ENCODE peak calls at places on chromosome 14, in four cellular contexts. F is progenitor cell of endocrine pancreas, C is fibroblast of the aortic adventitia, R is fibroblast of mammary gland. W is an unnamed sample.

GRCh38 chr14:21040370-21040925 is 1.7 kb upstream of the RNASE7 start:
- DNase-seq in C (no peak), F (no peak), R (no peak), W (no peak)

GRCh38 chr14:54567634-54568561 is 970 bp downstream of the SAMD4A start:
- DNase-seq in R (peak), C (peak), F (peak), W (no peak)

GRCh38 chr14:30656190-30656632 is 34.1 kb downstream of the SCFD1 start:
- DNase-seq in F (no peak), R (peak), C (peak), W (no peak)

GRCh38 chr14:52987514-52987913 is 36.7 kb upstream of the FERMT2 start:
- DNase-seq in R (no peak), C (no peak), F (no peak), W (no peak)

GRCh38 chr14:61562321-61563161 is 132.8 kb upstream of the HIF1A start:
- DNase-seq in R (peak), C (peak), F (no peak), W (no peak)

GRCh38 chr14:104280085-104280901 is 141.9 kb downstream of the KIF26A start:
- DNase-seq in C (no peak), F (peak), R (no peak), W (peak)

GRCh38 chr14:55707365-55707804 is 127.4 kb downstream of the KTN1 start:
- DNase-seq in F (no peak), R (peak), C (peak), W (no peak)

GRCh38 chr14:101721111-101721510 is 40.4 kb upstream of the PPP2R5C start:
- DNase-seq in R (no peak), C (no peak), F (no peak), W (no peak)

GRCh38 chr14:55245657-55246268 is 25.5 kb upstream of the FBXO34 start:
- DNase-seq in C (peak), F (no peak), R (peak), W (no peak)

GRCh38 chr14:64654072-64654899 is 49.9 kb upstream of the PLEKHG3 start:
- DNase-seq in C (peak), F (no peak), R (peak), W (no peak)

GRCh38 chr14:76953196-76953945 is 75.1 kb downstream of the IRF2BPL start:
- DNase-seq in R (peak), F (no peak), C (peak), W (no peak)

GRCh38 chr14:98186140-98186539 is 1085.9 kb downstream of the BCL11B start:
- DNase-seq in C (no peak), F (no peak), R (no peak), W (no peak)

GRCh38 chr14:60621386-60621785 is 27.9 kb downstream of the SIX1 start:
- DNase-seq in C (peak), F (no peak), R (peak), W (no peak)

GRCh38 chr14:42532194-42532593 is 925.5 kb downstream of the LRFN5 start:
- DNase-seq in C (no peak), F (no peak), R (no peak), W (no peak)

GRCh38 chr14:56131865-56132830 is 13.9 kb downstream of the PELI2 start:
- DNase-seq in F (no peak), C (no peak), R (peak), W (no peak)

GRCh38 chr14:100532916-100533630 is 54.1 kb downstream of the BEGAIN start:
- DNase-seq in F (no peak), R (peak), C (peak), W (no peak)

GRCh38 chr14:105204206-105204930 is 23.3 kb upstream of the NUDT14 start:
- DNase-seq in C (peak), R (peak), F (no peak), W (no peak)

GRCh38 chr14:25237845-25238244 is 187.9 kb upstream of the STXBP6 start:
- DNase-seq in R (peak), F (no peak), C (peak), W (no peak)

GRCh38 chr14:35915775-35916174 is 89.6 kb downstream of the BRMS1L start:
- DNase-seq in R (no peak), F (no peak), C (no peak), W (no peak)

GRCh38 chr14:50816419-50817047 is 14.4 kb downstream of the NIN start:
- DNase-seq in C (peak), R (peak), F (no peak), W (no peak)

GRCh38 chr14:58455593-58456265 is 28.2 kb downstream of the KIAA0586 start:
- DNase-seq in F (no peak), R (no peak), C (peak), W (no peak)

DNA sequence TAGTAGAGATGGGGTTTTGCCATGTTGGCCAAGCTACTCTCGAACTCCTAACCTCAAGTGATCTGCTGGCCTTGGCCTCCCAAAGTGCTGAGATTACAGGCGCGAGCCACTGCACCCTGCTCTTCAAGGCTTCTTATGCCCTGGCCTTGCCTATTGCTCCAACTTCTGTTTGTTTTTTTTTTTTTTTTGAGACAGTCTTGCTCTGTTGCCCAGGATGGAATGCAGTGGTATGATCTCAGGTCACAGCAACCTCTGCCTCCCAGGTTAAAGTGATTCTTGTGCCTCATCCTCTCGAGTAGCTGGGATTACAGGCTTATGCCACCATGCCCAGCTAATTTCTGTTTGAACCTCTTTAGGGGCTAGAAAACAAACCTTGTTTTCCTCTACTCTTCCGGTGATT is 6.0 kb upstream of the ABCD4 start:
- DNase-seq in F (no peak), C (no peak), R (no peak), W (no peak)
- TF ChIP-seq CTCF in F (no peak), C (no peak), R (no peak), W (no peak)

DNA sequence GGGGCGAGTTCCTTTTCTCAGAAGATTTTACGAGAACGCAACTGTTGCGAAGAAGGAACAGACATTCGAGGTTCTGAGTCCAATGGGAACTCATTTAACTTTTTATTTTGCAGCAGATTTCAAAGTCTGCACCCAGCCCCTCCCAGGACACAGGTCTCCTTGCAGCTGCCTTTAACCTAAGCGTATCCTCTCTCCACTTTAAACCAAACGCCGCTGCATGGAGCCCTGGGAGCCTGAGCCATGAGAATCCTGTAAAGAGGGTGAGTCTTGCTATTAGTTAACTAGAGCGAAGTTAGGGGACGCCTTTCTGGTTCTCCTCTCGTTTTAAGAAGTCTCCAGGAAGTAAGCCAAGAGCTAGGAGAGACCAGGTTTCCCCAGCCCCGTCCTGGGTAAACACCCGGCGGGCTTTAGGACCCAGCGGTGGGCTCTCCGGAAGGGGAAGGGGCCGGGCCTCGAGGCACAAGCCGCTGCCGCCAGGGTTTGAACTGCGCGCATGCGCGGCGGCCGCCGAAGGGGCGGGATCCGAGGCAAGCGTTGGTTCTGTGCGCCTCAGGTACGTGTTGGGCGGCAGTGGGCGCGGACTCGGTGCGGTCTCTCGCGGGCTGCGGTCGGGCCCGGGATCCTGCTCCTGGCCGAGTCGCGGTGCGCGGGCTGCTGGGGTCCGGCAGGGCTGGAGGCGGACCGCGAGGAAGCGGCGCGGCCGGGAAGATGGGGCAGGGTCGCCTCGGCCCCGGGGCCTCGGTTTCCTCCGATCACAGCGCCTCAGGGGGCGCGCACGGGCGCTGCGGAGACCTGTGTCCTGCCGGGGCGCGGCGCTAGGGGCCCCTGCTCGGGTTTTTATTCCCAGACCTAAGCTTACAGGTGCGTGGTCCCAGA is at the start of gene TDP1:
- DNase-seq in F (peak), R (peak), C (peak), W (peak)
- TF ChIP-seq CTCF in F (peak), R (no peak), C (no peak), W (no peak)

DNA sequence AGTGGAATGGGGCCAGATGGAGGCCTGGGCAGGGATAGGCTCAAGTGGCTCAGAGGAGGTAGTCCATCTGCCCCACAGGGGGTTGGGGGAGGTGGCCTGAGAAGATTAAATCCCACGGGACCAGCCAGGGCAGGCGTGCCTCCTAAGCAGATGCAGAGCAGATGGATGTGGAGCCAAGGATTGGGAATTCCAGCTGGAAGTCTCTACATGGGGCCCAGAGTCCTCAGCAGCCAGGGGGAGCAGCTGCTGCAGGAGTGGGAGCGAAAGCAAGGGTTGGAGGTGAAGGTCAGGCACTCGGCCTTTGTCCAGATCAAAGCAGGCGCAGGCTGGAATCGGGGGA is 42.4 kb upstream of the VRK1 start:
- DNase-seq in C (no peak), F (no peak), R (peak), W (no peak)
- TF ChIP-seq CTCF in C (no peak), F (no peak), R (no peak), W (no peak)

DNA sequence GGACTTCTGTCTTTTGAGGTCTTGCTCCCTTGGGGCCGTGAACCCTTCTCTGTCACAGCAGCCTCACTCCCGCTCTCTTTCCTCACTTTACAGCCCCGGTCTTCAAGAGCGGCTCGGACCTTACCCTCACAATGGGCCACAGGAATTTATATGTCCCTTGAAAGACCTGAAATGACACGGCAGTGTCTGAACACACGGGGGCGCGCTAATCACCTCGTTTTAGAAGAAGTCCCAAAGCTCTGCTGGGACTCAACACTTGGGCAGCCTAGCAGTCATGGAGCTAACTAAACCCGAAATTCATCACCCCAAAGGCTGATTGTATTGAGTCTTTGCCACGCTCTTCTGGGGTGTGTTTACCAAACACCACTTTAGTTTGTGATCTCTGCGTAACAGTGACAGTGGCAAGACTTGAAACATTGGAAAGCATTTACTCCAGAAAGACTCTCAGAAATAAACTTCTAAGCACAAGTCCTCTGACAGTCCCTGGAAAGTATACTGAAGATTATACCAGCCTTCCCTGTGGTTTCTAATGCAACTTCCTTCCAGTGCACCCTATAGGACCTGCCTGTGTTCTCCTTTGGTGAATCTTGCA is 29.0 kb downstream of the SERPINA11 start:
- DNase-seq in R (peak), F (peak), C (peak), W (peak)
- TF ChIP-seq CTCF in R (peak), F (peak), C (peak), W (peak)

DNA sequence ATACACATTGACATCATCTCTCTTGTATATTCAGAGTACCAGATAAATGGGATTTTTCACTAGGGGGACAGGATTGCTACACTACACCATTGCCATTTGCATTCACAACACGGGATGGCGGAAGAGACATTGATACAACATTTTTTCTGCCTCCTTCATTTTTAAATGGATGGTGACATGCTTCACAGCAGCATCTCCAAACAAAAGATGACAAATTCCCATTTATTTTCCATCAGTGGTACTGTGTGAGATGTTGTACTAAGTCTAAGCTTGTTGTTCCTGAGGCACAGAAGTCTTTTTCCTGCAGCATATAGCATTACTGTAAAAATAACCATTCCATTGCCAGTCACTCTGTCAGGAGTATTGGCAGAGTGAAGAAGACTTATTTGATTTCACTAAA is 912.7 kb downstream of the NRXN3 start:
- DNase-seq in F (no peak), C (no peak), R (no peak), W (no peak)
- TF ChIP-seq CTCF in F (no peak), C (no peak), R (no peak), W (no peak)

GRCh38 chr14:66842911-66843572 is 335.1 kb downstream of the GPHN start:
- DNase-seq in C (no peak), F (no peak), R (no peak), W (no peak)
- TF ChIP-seq CTCF in C (no peak), F (no peak), R (no peak), W (no peak)

DNA sequence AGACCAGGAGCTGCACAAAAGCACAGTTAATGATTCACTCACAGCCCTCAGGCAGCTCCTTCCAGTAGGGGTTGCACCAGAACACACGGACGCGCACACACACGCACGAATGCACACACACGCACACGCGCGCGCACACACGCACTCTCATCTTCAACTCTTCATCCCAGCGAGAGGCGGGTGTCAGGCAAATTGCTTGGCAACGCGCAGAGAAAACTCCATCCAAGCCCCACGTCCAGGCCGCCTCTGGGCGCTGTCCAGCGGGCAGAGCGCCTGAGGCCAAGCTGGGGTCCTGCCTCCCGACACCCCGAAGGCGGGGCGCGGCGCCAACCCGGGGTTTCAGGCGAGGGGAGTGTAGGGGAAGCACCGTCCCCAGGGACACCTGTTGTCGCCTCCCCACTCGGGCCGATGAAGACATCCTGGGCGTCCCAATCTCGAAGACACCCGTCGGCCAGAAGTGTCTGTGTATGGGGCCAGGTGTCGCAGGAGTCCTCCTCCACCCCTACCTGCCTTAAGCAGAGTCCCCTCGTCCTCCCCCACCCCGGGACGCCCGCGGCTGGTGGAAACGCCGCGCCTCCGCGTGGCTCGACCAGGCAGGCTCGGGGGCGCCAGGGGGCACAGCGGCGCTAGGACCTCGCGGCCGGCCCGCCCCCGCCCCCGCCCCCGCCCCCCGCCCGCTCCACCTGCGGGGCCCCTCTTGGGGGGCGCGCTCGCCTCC is 35.6 kb upstream of the STON2 start:
- DNase-seq in R (no peak), F (peak), C (peak), W (peak)
- TF ChIP-seq CTCF in R (no peak), F (peak), C (no peak), W (peak)

GRCh38 chr14:66507181-66507721 is 696 bp upstream of the GPHN start:
- DNase-seq in C (no peak), F (no peak), R (no peak), W (no peak)

GRCh38 chr14:66508846-66509621 is 1.1 kb downstream of the GPHN start:
- DNase-seq in R (peak), F (peak), C (peak), W (peak)

GRCh38 chr14:66508547-66508845 is 549 bp downstream of the GPHN start:
- DNase-seq in F (no peak), R (no peak), C (no peak), W (no peak)

GRCh38 chr14:66509874-66510273 is 1.9 kb downstream of the GPHN start:
- DNase-seq in F (no peak), C (peak), R (peak), W (no peak)

DNA sequence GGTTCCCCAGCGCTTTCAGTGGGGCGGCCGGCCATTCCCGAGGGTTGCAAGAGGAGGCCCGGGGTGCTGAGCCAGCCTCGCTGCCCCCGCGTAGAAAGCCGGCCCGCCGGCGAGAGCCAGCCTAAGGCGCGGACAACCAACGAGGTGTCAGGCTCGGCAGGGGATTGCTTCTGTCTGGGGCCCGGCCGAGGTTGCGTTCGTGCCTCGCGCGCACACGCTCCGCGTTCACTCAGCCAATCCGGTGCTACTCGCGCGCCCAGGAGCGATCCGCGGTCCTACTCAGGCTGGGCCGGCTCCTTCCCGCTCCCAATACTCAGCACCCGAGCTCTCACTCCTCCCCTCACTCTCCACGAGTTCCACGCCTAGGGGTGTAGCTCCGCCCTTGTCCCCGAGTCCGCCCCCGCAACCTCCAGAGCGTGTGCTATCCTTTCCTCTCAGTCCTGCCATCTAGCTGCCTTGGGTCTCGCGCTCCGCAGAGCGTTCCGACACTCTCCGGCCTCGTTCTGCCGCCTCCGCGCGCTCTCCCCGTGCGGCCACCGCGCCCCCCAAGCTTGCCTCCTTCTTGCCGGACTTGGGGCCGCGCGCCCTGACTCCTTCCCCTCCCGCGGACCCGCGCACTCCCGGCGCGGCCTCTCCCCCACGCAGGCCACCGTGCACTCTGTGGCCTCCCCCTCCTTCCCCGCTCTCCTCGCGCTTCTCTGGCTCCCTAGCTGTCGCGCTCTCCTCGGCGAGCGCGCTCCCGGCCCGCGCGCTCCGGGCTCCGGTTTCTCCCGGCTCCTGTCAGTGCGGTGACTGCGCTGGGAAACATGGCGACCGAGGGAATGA is at the start of gene GPHN:
- DNase-seq in R (peak), C (peak), F (peak), W (peak)
- TF ChIP-seq CTCF in R (peak), C (peak), F (no peak), W (peak)

GRCh38 chr14:65832431-65833253 is 420.1 kb downstream of the FUT8 start:
- DNase-seq in F (no peak), C (peak), R (peak), W (no peak)
- TF ChIP-seq CTCF in F (peak), C (peak), R (peak), W (peak)

W was measured in type B pancreatic cell.